ENCODE peak calls at places on chromosomes 4 and X, in eight cellular contexts. One of them, this sample, is unnamed.

GRCh38 chr4:182248295-182248694 is 5.1 kb downstream of the TENM3 start:
- DNase-seq in PC-3: no peak
- DNase-seq in thoracic aorta: no peak
- DNase-seq in adrenal gland: no peak
- DNase-seq in astrocyte: no peak
- DNase-seq in suprapubic skin: no peak
- DNase-seq in cardiac muscle cell: no peak
- DNase-seq in thyroid gland: no peak
- DNase-seq in this sample: no peak

GRCh38 chrX:152926279-152926678 is 28.4 kb downstream of the ZNF185 start:
- DNase-seq in PC-3: peak; percentile 96
- DNase-seq in thoracic aorta: no peak
- DNase-seq in adrenal gland: peak; percentile 86
- DNase-seq in astrocyte: peak; percentile 50
- DNase-seq in suprapubic skin: no peak
- DNase-seq in cardiac muscle cell: no peak
- DNase-seq in thyroid gland: peak; percentile 91
- DNase-seq in this sample: no peak

GRCh38 chr4:978957-979701 is 5.8 kb upstream of the DGKQ start:
- DNase-seq in PC-3: no peak
- DNase-seq in thoracic aorta: no peak
- DNase-seq in adrenal gland: no peak
- DNase-seq in astrocyte: peak; percentile 3
- DNase-seq in suprapubic skin: no peak
- DNase-seq in cardiac muscle cell: no peak
- DNase-seq in thyroid gland: no peak
- DNase-seq in this sample: no peak

GRCh38 chr4:86032476-86033022 is 327.3 kb downstream of the MAPK10 start:
- DNase-seq in PC-3: peak; percentile 69
- DNase-seq in thoracic aorta: no peak
- DNase-seq in adrenal gland: no peak
- DNase-seq in astrocyte: peak; percentile 95
- DNase-seq in suprapubic skin: no peak
- DNase-seq in cardiac muscle cell: peak; percentile 32
- DNase-seq in thyroid gland: peak; percentile 74
- DNase-seq in this sample: no peak

GRCh38 chrX:68204639-68205038 is 228.7 kb downstream of the OPHN1 start:
- DNase-seq in PC-3: no peak
- DNase-seq in thoracic aorta: no peak
- DNase-seq in adrenal gland: no peak
- DNase-seq in astrocyte: no peak
- DNase-seq in suprapubic skin: no peak
- DNase-seq in cardiac muscle cell: no peak
- DNase-seq in thyroid gland: no peak
- DNase-seq in this sample: no peak

GRCh38 chr4:37549003-37549402 is 137.2 kb downstream of the RELL1 start:
- DNase-seq in PC-3: peak; percentile 91
- DNase-seq in thoracic aorta: no peak
- DNase-seq in adrenal gland: no peak
- DNase-seq in astrocyte: peak; percentile 96
- DNase-seq in suprapubic skin: no peak
- DNase-seq in cardiac muscle cell: no peak
- DNase-seq in thyroid gland: no peak
- DNase-seq in this sample: no peak

GRCh38 chrX:77442728-77443127 is 4.5 kb upstream of the FGF16 start:
- DNase-seq in PC-3: peak; percentile 92
- DNase-seq in thoracic aorta: no peak
- DNase-seq in adrenal gland: peak; percentile 57
- DNase-seq in astrocyte: peak; percentile 93
- DNase-seq in suprapubic skin: no peak
- DNase-seq in cardiac muscle cell: no peak
- DNase-seq in thyroid gland: no peak
- DNase-seq in this sample: no peak

GRCh38 chr4:81165853-81166430 is 49.1 kb downstream of the PRKG2 start:
- DNase-seq in PC-3: no peak
- DNase-seq in thoracic aorta: no peak
- DNase-seq in adrenal gland: no peak
- DNase-seq in astrocyte: no peak
- DNase-seq in suprapubic skin: peak; percentile 81
- DNase-seq in cardiac muscle cell: no peak
- DNase-seq in thyroid gland: no peak
- DNase-seq in this sample: no peak

GRCh38 chr4:43525646-43526045 is 633.1 kb downstream of the GRXCR1 start:
- DNase-seq in PC-3: no peak
- DNase-seq in thoracic aorta: no peak
- DNase-seq in adrenal gland: no peak
- DNase-seq in astrocyte: no peak
- DNase-seq in suprapubic skin: no peak
- DNase-seq in cardiac muscle cell: no peak
- DNase-seq in thyroid gland: no peak
- DNase-seq in this sample: no peak
- H3K9me3 ChIP-seq in PC-3: no peaks in the 10 kb centered on the region
- H3K9me3 ChIP-seq in thoracic aorta: no peaks in the 10 kb centered on the region
- H3K9me3 ChIP-seq in adrenal gland: no peaks in the 10 kb centered on the region
- H3K9me3 ChIP-seq in astrocyte: no peaks in the 10 kb centered on the region
- H3K9me3 ChIP-seq in suprapubic skin: peaks cover 3% of the 10 kb centered on the region
- H3K9me3 ChIP-seq in cardiac muscle cell: no peaks in the 10 kb centered on the region
- H3K9me3 ChIP-seq in thyroid gland: no peaks in the 10 kb centered on the region
- H3K9me3 ChIP-seq in this sample: peaks cover 6% of the 10 kb centered on the region

GRCh38 chrX:133440797-133441163 is 25.5 kb upstream of the GPC4 start:
- DNase-seq in PC-3: no peak
- DNase-seq in thoracic aorta: no peak
- DNase-seq in adrenal gland: no peak
- DNase-seq in astrocyte: no peak
- DNase-seq in suprapubic skin: no peak
- DNase-seq in cardiac muscle cell: no peak
- DNase-seq in thyroid gland: no peak
- DNase-seq in this sample: no peak

GRCh38 chrX:133440081-133440796 is 24.9 kb upstream of the GPC4 start:
- DNase-seq in PC-3: no peak
- DNase-seq in thoracic aorta: no peak
- DNase-seq in adrenal gland: no peak
- DNase-seq in astrocyte: no peak
- DNase-seq in suprapubic skin: no peak
- DNase-seq in cardiac muscle cell: no peak
- DNase-seq in thyroid gland: no peak
- DNase-seq in this sample: no peak

GRCh38 chrX:133448512-133449076 is 33.3 kb upstream of the GPC4 start:
- DNase-seq in PC-3: no peak
- DNase-seq in thoracic aorta: no peak
- DNase-seq in adrenal gland: no peak
- DNase-seq in astrocyte: peak; percentile 47
- DNase-seq in suprapubic skin: no peak
- DNase-seq in cardiac muscle cell: peak; percentile 43
- DNase-seq in thyroid gland: no peak
- DNase-seq in this sample: no peak

GRCh38 chrX:133444196-133444595 is 28.9 kb upstream of the GPC4 start:
- DNase-seq in PC-3: peak; percentile 41
- DNase-seq in thoracic aorta: no peak
- DNase-seq in adrenal gland: no peak
- DNase-seq in astrocyte: no peak
- DNase-seq in suprapubic skin: no peak
- DNase-seq in cardiac muscle cell: no peak
- DNase-seq in thyroid gland: no peak
- DNase-seq in this sample: no peak

DNA sequence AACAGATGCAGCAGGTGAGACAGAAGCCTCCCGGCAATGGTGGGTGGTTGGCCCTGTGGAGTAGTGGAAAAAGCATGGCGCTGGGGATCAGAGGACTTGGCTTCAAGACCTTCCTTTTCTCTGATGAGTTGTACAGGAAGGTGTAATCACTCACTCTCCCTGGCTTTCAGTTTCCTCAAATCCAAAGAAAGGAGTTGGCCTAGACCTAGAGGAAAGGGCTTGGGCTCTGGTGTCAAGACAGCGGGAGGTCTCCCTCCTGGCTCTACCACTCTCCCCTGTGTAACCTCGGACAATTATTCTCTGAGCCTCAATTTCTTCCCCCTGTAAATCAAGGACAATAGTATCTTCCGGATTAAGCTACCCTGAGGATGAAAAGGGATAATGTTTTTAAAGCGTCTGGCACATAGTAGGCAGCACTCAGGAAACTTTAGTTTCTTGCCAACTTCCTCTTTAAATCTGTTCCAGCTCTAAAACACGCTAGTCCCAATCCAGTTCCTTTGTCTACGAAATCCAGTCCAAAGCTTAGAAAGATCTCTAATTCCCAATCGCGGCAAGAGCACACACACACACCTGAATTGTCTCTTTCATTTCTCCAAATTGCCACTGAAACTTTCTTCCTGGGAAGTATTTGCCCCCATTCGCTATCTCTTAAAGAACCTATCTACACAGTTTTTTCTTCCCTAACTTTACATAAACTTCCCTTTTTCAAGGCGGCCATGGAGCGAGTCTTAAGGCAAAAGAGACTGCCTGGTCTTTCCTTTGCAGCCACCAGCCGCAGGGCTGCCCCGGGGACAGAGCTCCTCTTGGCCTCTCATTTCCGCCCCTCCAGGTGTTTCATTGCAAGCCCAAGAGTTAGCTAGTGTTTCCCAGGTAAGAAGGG is 29.9 kb upstream of the GPC4 start:
- DNase-seq in PC-3: peak; percentile 61
- DNase-seq in thoracic aorta: no peak
- DNase-seq in adrenal gland: no peak
- DNase-seq in astrocyte: peak; percentile 28
- DNase-seq in suprapubic skin: no peak
- DNase-seq in cardiac muscle cell: peak; percentile 30
- DNase-seq in thyroid gland: peak; percentile 25
- DNase-seq in this sample: peak; percentile 38
- H3K4me3 ChIP-seq in PC-3: peak overlapping the region; percentile 68
- H3K4me3 ChIP-seq in thoracic aorta: peak overlapping the region; percentile 65
- H3K4me3 ChIP-seq in adrenal gland: no peak overlapping the region
- H3K4me3 ChIP-seq in astrocyte: peak overlapping the region; percentile 57
- H3K4me3 ChIP-seq in suprapubic skin: peak overlapping the region; percentile 34
- H3K4me3 ChIP-seq in cardiac muscle cell: peak overlapping the region; percentile 34
- H3K4me3 ChIP-seq in thyroid gland: no peak overlapping the region
- H3K4me3 ChIP-seq in this sample: no peak overlapping the region

GRCh38 chr4:27001398-27002164 is 140.9 kb downstream of the STIM2 start:
- DNase-seq in PC-3: no peak
- DNase-seq in thoracic aorta: no peak
- DNase-seq in adrenal gland: no peak
- DNase-seq in astrocyte: no peak
- DNase-seq in suprapubic skin: no peak
- DNase-seq in cardiac muscle cell: no peak
- DNase-seq in thyroid gland: no peak
- DNase-seq in this sample: no peak
- TF ChIP-seq CTCF in PC-3: no peak
- TF ChIP-seq CTCF in thoracic aorta: no peak
- TF ChIP-seq CTCF in adrenal gland: no peak
- TF ChIP-seq CTCF in astrocyte: no peak
- TF ChIP-seq CTCF in suprapubic skin: no peak
- TF ChIP-seq CTCF in cardiac muscle cell: no peak
- TF ChIP-seq CTCF in thyroid gland: no peak
- TF ChIP-seq CTCF in this sample: no peak

GRCh38 chrX:145613894-145614293 is 203.7 kb upstream of the SLITRK2 start:
- DNase-seq in PC-3: peak; percentile 3
- DNase-seq in thoracic aorta: no peak
- DNase-seq in adrenal gland: no peak
- DNase-seq in astrocyte: peak; percentile 12
- DNase-seq in suprapubic skin: no peak
- DNase-seq in cardiac muscle cell: no peak
- DNase-seq in thyroid gland: no peak
- DNase-seq in this sample: no peak
- H3K9me3 ChIP-seq in PC-3: no peaks in the 10 kb centered on the region
- H3K9me3 ChIP-seq in thoracic aorta: no peaks in the 10 kb centered on the region
- H3K9me3 ChIP-seq in adrenal gland: no peaks in the 10 kb centered on the region
- H3K9me3 ChIP-seq in astrocyte: no peaks in the 10 kb centered on the region
- H3K9me3 ChIP-seq in suprapubic skin: no peaks in the 10 kb centered on the region
- H3K9me3 ChIP-seq in cardiac muscle cell: no peaks in the 10 kb centered on the region
- H3K9me3 ChIP-seq in thyroid gland: no peaks in the 10 kb centered on the region
- H3K9me3 ChIP-seq in this sample: no peaks in the 10 kb centered on the region

GRCh38 chr4:61772116-61772515 is 572.0 kb downstream of the ADGRL3 start:
- DNase-seq in PC-3: peak; percentile 83
- DNase-seq in thoracic aorta: no peak
- DNase-seq in adrenal gland: no peak
- DNase-seq in astrocyte: peak; percentile 40
- DNase-seq in suprapubic skin: no peak
- DNase-seq in cardiac muscle cell: no peak
- DNase-seq in thyroid gland: no peak
- DNase-seq in this sample: no peak
- H3K4me3 ChIP-seq in PC-3: no peak overlapping the region
- H3K4me3 ChIP-seq in thoracic aorta: no peak overlapping the region
- H3K4me3 ChIP-seq in adrenal gland: no peak overlapping the region
- H3K4me3 ChIP-seq in astrocyte: no peak overlapping the region
- H3K4me3 ChIP-seq in suprapubic skin: no peak overlapping the region
- H3K4me3 ChIP-seq in cardiac muscle cell: no peak overlapping the region
- H3K4me3 ChIP-seq in thyroid gland: no peak overlapping the region
- H3K4me3 ChIP-seq in this sample: no peak overlapping the region

GRCh38 chr4:90357117-90357710 is 230.0 kb downstream of the CCSER1 start:
- DNase-seq in PC-3: peak; percentile 58
- DNase-seq in thoracic aorta: no peak
- DNase-seq in adrenal gland: no peak
- DNase-seq in astrocyte: peak; percentile 69
- DNase-seq in suprapubic skin: no peak
- DNase-seq in cardiac muscle cell: peak; percentile 69
- DNase-seq in thyroid gland: no peak
- DNase-seq in this sample: no peak
- TF ChIP-seq CTCF in PC-3: peak; percentile 83
- TF ChIP-seq CTCF in thoracic aorta: no peak
- TF ChIP-seq CTCF in adrenal gland: peak; percentile 27
- TF ChIP-seq CTCF in astrocyte: peak; percentile 71
- TF ChIP-seq CTCF in suprapubic skin: no peak
- TF ChIP-seq CTCF in cardiac muscle cell: peak; percentile 69
- TF ChIP-seq CTCF in thyroid gland: peak; percentile 63
- TF ChIP-seq CTCF in this sample: no peak

GRCh38 chr4:112358952-112359749 is 62.0 kb downstream of the ALPK1 start:
- DNase-seq in PC-3: no peak
- DNase-seq in thoracic aorta: no peak
- DNase-seq in adrenal gland: no peak
- DNase-seq in astrocyte: no peak
- DNase-seq in suprapubic skin: no peak
- DNase-seq in cardiac muscle cell: no peak
- DNase-seq in thyroid gland: no peak
- DNase-seq in this sample: no peak
- H3K9me3 ChIP-seq in PC-3: no peaks in the 10 kb centered on the region
- H3K9me3 ChIP-seq in thoracic aorta: peaks cover 4% of the 10 kb centered on the region
- H3K9me3 ChIP-seq in adrenal gland: no peaks in the 10 kb centered on the region
- H3K9me3 ChIP-seq in astrocyte: peaks cover 5% of the 10 kb centered on the region
- H3K9me3 ChIP-seq in suprapubic skin: peaks cover 5% of the 10 kb centered on the region
- H3K9me3 ChIP-seq in cardiac muscle cell: no peaks in the 10 kb centered on the region
- H3K9me3 ChIP-seq in thyroid gland: no peaks in the 10 kb centered on the region
- H3K9me3 ChIP-seq in this sample: peaks cover 14% of the 10 kb centered on the region